ENCODE peak calls at places on chromosomes 11 and 22, in eight cellular contexts. R is IMR-90, P is spleen, M is epithelial cell of esophagus, Y is retinal pigment epithelial cell, C is small intestine, I is HL-60, V is aorta. J is an unnamed sample.

GRCh38 chr11:117744471-117745280 is 52.3 kb downstream of the DSCAML1 start:
- DNase-seq in C (no peak), R (no peak), Y (no peak), P (peak; percentile 58), M (no peak), V (no peak), I (no peak), J (no peak)

GRCh38 chr22:16808744-16809143 is 16.5 kb downstream of the XKR3 start:
- DNase-seq in I (no peak), P (no peak), R (no peak), C (no peak), V (no peak), Y (no peak), M (no peak), J (no peak)

GRCh38 chr11:93587858-93588581 is 44.8 kb upstream of the SMCO4 start:
- DNase-seq in Y (no peak), R (no peak), V (no peak), C (peak; percentile 45), I (no peak), M (peak; percentile 17), P (no peak), J (no peak)

GRCh38 chr11:16669799-16670415 is 68.5 kb upstream of the C11orf58 start:
- DNase-seq in R (peak; percentile 25), M (peak; percentile 76), P (no peak), C (no peak), V (no peak), I (peak; percentile 5), Y (peak; percentile 86), J (no peak)

GRCh38 chr22:26722159-26722558 is 64.8 kb downstream of the MIAT start:
- DNase-seq in M (peak; percentile 57), P (no peak), Y (no peak), V (no peak), I (no peak), R (peak; percentile 63), C (no peak), J (no peak)

GRCh38 chr22:42959472-42960145 is 55.3 kb downstream of the PACSIN2 start:
- DNase-seq in R (peak; percentile 88), I (peak; percentile 68), C (peak; percentile 94), V (peak; percentile 71), P (no peak), M (peak; percentile 83), Y (peak; percentile 96), J (peak; percentile 48)

GRCh38 chr11:93577291-93577690 is 34.1 kb upstream of the SMCO4 start:
- DNase-seq in M (no peak), I (no peak), V (no peak), P (no peak), R (peak; percentile 36), C (no peak), Y (peak; percentile 8), J (no peak)

GRCh38 chr11:130390071-130390758 is 38.2 kb downstream of the ADAMTS8 start:
- DNase-seq in C (peak; percentile 26), Y (no peak), P (no peak), V (peak; percentile 36), I (no peak), R (peak; percentile 99), M (peak; percentile 71), J (peak; percentile 97)

GRCh38 chr11:119030029-119030328 is 698 bp downstream of the SLC37A4 start:
- DNase-seq in I (no peak), P (no peak), C (peak; percentile 16), M (no peak), V (no peak), R (no peak), Y (no peak), J (no peak)

GRCh38 chr11:119029340-119030028 is 1.2 kb downstream of the SLC37A4 start:
- DNase-seq in M (no peak), C (peak; percentile 97), Y (no peak), R (no peak), P (peak; percentile 59), I (peak; percentile 65), V (peak; percentile 45), J (no peak)

GRCh38 chr11:119027561-119028345 is 2.9 kb downstream of the SLC37A4 start:
- DNase-seq in Y (no peak), C (peak; percentile 13), V (no peak), P (peak; percentile 72), I (no peak), M (no peak), R (no peak), J (no peak)

GRCh38 chr11:119028346-119029068 is 2.2 kb downstream of the SLC37A4 start:
- DNase-seq in P (peak; percentile 64), R (no peak), Y (no peak), M (no peak), C (peak; percentile 71), V (no peak), I (no peak), J (no peak)

GRCh38 chr11:119029069-119029339 is 1.7 kb downstream of the SLC37A4 start:
- DNase-seq in M (no peak), P (peak; percentile 48), I (no peak), Y (no peak), V (no peak), R (no peak), C (no peak), J (no peak)
- H3K4me3 ChIP-seq in M (no peak overlapping the region), P (peak overlapping the region; percentile 77), I (peak overlapping the region; percentile 74), Y (no peak overlapping the region), V (no peak overlapping the region), R (no peak overlapping the region), C (peak overlapping the region; percentile 87), J (no peak overlapping the region)

GRCh38 chr11:64034411-64034811 is 1.3 kb upstream of the FLRT1 start:
- DNase-seq in C (no peak), V (no peak), P (no peak), I (no peak), Y (no peak), M (no peak), R (no peak), J (no peak)

GRCh38 chr11:64036081-64037026 is 623 bp downstream of the FLRT1 start:
- DNase-seq in R (peak; percentile 35), P (no peak), M (peak; percentile 30), C (no peak), I (no peak), Y (no peak), V (peak; percentile 87), J (no peak)

GRCh38 chr11:64035581-64035980 is at the start of gene FLRT1:
- DNase-seq in P (no peak), Y (no peak), C (no peak), M (no peak), V (no peak), I (no peak), R (no peak), J (no peak)

GRCh38 chr11:64037027-64037633 is 1.4 kb downstream of the FLRT1 start:
- DNase-seq in Y (no peak), M (no peak), V (no peak), R (no peak), I (no peak), C (no peak), P (no peak), J (no peak)

DNA sequence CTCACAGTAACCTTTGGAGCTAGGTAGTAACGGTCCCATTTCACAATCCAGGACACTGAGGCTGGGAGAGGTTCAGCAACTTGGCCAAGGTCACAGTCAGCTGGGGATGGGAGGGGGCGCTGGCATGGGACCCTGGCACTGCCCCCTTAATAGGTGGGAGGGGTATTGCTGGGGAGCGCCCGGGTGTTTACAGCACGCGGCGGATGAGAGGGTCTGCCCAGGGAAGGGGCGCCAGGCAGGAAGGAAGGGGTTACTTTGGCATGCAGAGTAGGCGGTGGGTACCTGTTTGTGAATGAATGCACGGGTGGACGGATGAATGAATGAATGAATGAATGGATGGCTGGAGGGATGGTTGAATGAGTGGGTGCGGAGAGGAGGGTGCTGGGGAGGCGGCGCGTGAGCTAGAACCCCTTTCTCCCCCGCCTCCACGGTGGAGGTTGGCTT is 628 bp upstream of the FLRT1 start:
- DNase-seq in P (no peak), C (no peak), R (no peak), V (no peak), Y (no peak), I (no peak), M (no peak), J (no peak)
- H3K4me3 ChIP-seq in P (no peak overlapping the region), C (no peak overlapping the region), R (peak overlapping the region; percentile 16), V (no peak overlapping the region), Y (peak overlapping the region; percentile 10), I (peak overlapping the region; percentile 24), M (no peak overlapping the region), J (no peak overlapping the region)

GRCh38 chr11:13062115-13062514 is 53.0 kb downstream of the RASSF10 start:
- DNase-seq in Y (no peak), P (no peak), M (no peak), R (no peak), C (no peak), I (no peak), V (no peak), J (no peak)

GRCh38 chr11:13065200-13065787 is 56.2 kb downstream of the RASSF10 start:
- DNase-seq in V (no peak), I (no peak), P (no peak), C (peak; percentile 72), Y (no peak), R (no peak), M (no peak), J (no peak)

GRCh38 chr11:13061294-13061990 is 52.3 kb downstream of the RASSF10 start:
- DNase-seq in V (no peak), M (no peak), P (no peak), I (no peak), R (no peak), Y (no peak), C (no peak), J (no peak)

GRCh38 chr11:13068211-13068610 is 59.1 kb downstream of the RASSF10 start:
- DNase-seq in Y (no peak), R (no peak), I (no peak), M (peak; percentile 64), V (no peak), C (no peak), P (no peak), J (no peak)

DNA sequence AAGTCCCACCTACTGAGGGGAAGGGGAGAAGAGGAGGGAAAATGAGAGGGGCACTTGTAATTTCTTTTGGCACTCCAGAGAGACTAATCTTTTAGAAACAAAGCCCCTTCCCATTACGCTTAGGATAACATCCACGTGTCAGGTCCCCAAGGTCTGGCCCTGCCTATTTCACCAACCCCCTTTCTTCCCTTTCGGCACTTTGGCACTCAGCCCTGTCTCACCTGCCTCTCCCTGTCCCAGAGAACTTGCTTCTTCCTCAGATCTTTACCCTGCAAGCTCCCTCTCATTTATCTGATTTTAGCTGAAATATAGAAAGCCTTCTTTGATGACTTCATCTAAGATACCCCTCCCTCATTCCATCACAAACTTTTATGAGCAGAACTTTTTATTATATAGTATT is 55.5 kb downstream of the RASSF10 start:
- DNase-seq in Y (no peak), C (peak; percentile 38), P (no peak), R (no peak), I (no peak), V (no peak), M (no peak), J (no peak)
- H3K4me3 ChIP-seq in Y (no peak overlapping the region), C (no peak overlapping the region), P (no peak overlapping the region), R (no peak overlapping the region), I (no peak overlapping the region), V (no peak overlapping the region), M (no peak overlapping the region), J (no peak overlapping the region)

DNA sequence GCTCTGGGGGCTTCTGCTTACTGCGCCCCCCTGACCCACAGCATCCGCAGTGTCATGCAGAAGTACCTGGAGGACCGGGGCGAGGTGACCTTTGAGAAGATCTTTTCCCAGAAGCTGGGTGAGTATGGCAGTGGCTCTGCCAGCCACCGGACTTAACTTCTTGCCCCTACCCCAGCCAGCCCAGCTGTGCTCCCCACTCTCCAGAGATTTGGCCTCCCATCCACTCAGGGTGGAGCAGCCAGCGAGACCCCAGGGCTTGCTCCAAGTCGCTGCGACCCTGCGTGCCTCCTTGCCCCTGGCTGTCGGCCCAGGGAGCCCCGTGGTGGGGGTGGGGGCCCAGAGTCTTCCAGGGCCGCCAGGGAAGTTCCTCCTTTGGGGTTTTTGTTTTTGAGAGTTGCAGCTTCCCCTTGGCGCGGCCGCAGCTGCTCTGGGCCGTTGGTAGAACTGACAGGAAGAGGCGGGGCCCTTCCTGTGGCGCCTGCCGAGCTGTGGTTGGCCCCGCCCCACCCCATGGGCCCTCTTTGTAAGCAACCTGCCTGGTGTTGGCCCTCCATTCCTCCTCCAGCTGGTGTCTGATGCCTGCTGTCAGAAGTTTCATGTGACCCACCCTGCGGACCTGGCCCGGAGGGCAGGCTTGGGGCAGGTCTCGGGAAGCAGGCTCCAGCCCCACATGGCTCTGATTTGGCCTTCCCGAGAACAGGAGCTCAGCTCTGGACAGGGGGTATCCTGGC is 11.1 kb downstream of the GRK2 start:
- DNase-seq in C (peak; percentile 79), P (peak; percentile 99), V (peak; percentile 93), Y (no peak), I (peak; percentile 99), M (peak; percentile 69), R (peak; percentile 64), J (no peak)
- H3K4me3 ChIP-seq in C (peak overlapping the region; percentile 14), P (peak overlapping the region; percentile 29), V (no peak overlapping the region), Y (no peak overlapping the region), I (peak overlapping the region; percentile 22), M (no peak overlapping the region), R (peak overlapping the region; percentile 31), J (peak overlapping the region; percentile 57)